ENCODE peak calls at places on chromosomes 16 and 17, in eight cellular contexts. O, R, T, L, K, S, D and A are unnamed samples.

GRCh38 chr16:57061084-57061905 is 31.1 kb upstream of the CPNE2 start:
- DNase-seq in R (peak), O (peak), K (peak), D (no peak), T (peak), S (peak), L (no peak), A (no peak)

GRCh38 chr16:8568231-8568617 is 22.1 kb downstream of the TMEM114 start:
- DNase-seq in T (no peak), R (no peak), S (no peak), K (no peak), L (no peak), D (peak), O (no peak), A (no peak)

GRCh38 chr16:13866073-13866472 is 53.9 kb upstream of the ERCC4 start:
- DNase-seq in O (peak), T (peak), L (peak), K (peak), R (peak), D (peak), S (peak), A (no peak)

GRCh38 chr17:82318169-82318498 is 726 bp upstream of the CD7 start:
- DNase-seq in O (no peak), K (no peak), S (no peak), T (no peak), L (no peak), R (no peak), D (no peak), A (no peak)

GRCh38 chr17:47990962-47991731 is 20.2 kb downstream of the CDK5RAP3 start:
- DNase-seq in R (no peak), T (no peak), D (no peak), L (no peak), S (no peak), O (no peak), K (no peak), A (no peak)

GRCh38 chr16:72878301-72879269 is 169.3 kb downstream of the ZFHX3 start:
- DNase-seq in L (no peak), O (peak), T (no peak), S (no peak), R (no peak), D (no peak), K (no peak), A (no peak)

GRCh38 chr17:16199093-16199492 is 16.2 kb downstream of the NCOR1 start:
- DNase-seq in R (no peak), D (peak), S (no peak), O (peak), K (peak), L (no peak), T (no peak), A (no peak)

GRCh38 chr17:36144014-36144413 is 32.4 kb downstream of the TBC1D3B start:
- DNase-seq in R (no peak), O (no peak), L (no peak), T (no peak), S (no peak), K (no peak), D (no peak), A (no peak)

GRCh38 chr16:87895641-87896141 is 26.4 kb upstream of the SLC7A5 start:
- DNase-seq in D (peak), L (peak), R (no peak), T (no peak), K (no peak), S (no peak), O (peak), A (no peak)

GRCh38 chr17:52158450-52159042 is at the start of gene CA10:
- DNase-seq in T (no peak), O (no peak), D (no peak), S (no peak), K (no peak), R (no peak), L (no peak), A (no peak)

GRCh38 chr17:66367112-66367511 is 64.7 kb downstream of the PRKCA start:
- DNase-seq in R (peak), K (no peak), T (no peak), O (no peak), S (no peak), D (no peak), L (no peak), A (no peak)

GRCh38 chr17:59353936-59354755 is 22.7 kb downstream of the YPEL2 start:
- DNase-seq in O (no peak), D (no peak), R (no peak), S (no peak), L (no peak), T (no peak), K (no peak), A (no peak)

GRCh38 chr16:81523387-81524115 is 78.9 kb downstream of the CMIP start:
- DNase-seq in T (no peak), L (no peak), D (no peak), O (peak), K (no peak), R (no peak), S (peak), A (no peak)

GRCh38 chr16:73217654-73218053 is 169.7 kb upstream of the ZFHX3 start:
- DNase-seq in T (no peak), D (no peak), O (no peak), L (no peak), R (peak), K (no peak), S (no peak), A (no peak)

GRCh38 chr17:13698832-13699231 is 97.1 kb upstream of the HS3ST3A1 start:
- DNase-seq in S (no peak), K (no peak), T (no peak), L (no peak), D (no peak), O (no peak), R (no peak), A (no peak)

GRCh38 chr17:76137351-76138233 is 3.5 kb downstream of the FOXJ1 start:
- DNase-seq in R (no peak), S (no peak), T (no peak), K (no peak), D (no peak), O (no peak), L (no peak), A (no peak)

GRCh38 chr16:1379054-1379862 is 27.5 kb downstream of the GNPTG start:
- DNase-seq in T (peak), K (peak), O (peak), L (peak), R (peak), D (no peak), S (peak), A (no peak)

GRCh38 chr17:55323518-55324295 is 58.9 kb downstream of the HLF start:
- DNase-seq in S (no peak), O (no peak), R (no peak), D (no peak), K (no peak), L (no peak), T (no peak), A (no peak)

GRCh38 chr17:57523926-57524634 is 221.0 kb downstream of the CCDC182 start:
- DNase-seq in S (peak), D (no peak), T (no peak), K (peak), O (peak), R (peak), L (no peak), A (no peak)

GRCh38 chr16:19840524-19841110 is 44.0 kb downstream of the GPRC5B start:
- DNase-seq in S (no peak), K (peak), L (no peak), D (no peak), R (no peak), T (no peak), O (no peak), A (no peak)

GRCh38 chr16:86373502-86373901 is 136.8 kb upstream of the FOXF1 start:
- DNase-seq in D (no peak), S (no peak), L (no peak), K (no peak), O (no peak), T (no peak), R (no peak), A (no peak)

GRCh38 chr16:11372924-11373306 is 27.7 kb downstream of the RMI2 start:
- DNase-seq in K (no peak), S (no peak), O (no peak), D (no peak), R (peak), L (no peak), T (no peak), A (no peak)

GRCh38 chr17:61837175-61838051 is 25.9 kb downstream of the BRIP1 start:
- DNase-seq in R (peak), O (peak), T (peak), L (no peak), D (peak), S (peak), K (peak), A (peak)

GRCh38 chr16:87422106-87422505 is 30.0 kb downstream of the MAP1LC3B start:
- DNase-seq in D (no peak), R (no peak), K (no peak), L (no peak), O (no peak), S (no peak), T (no peak), A (no peak)

GRCh38 chr17:12571606-12572005 is 94.1 kb upstream of the MYOCD start:
- DNase-seq in L (no peak), K (no peak), T (no peak), D (no peak), S (no peak), O (peak), R (no peak), A (no peak)

GRCh38 chr16:82681592-82681991 is 54.8 kb downstream of the CDH13 start:
- DNase-seq in D (no peak), L (no peak), T (no peak), R (no peak), O (peak), S (no peak), K (no peak), A (no peak)

GRCh38 chr16:13940397-13940933 is 20.5 kb downstream of the ERCC4 start:
- DNase-seq in S (no peak), K (no peak), O (no peak), D (no peak), L (no peak), T (no peak), R (no peak), A (no peak)

GRCh38 chr16:894841-895240 is 75.9 kb downstream of the LMF1 start:
- DNase-seq in K (no peak), S (no peak), D (no peak), O (no peak), L (no peak), R (no peak), T (no peak), A (no peak)

GRCh38 chr16:35651841-35652240 is 2192.4 kb downstream of the TP53TG3F start:
- DNase-seq in L (no peak), R (no peak), S (no peak), K (no peak), D (no peak), T (no peak), O (no peak), A (no peak)

GRCh38 chr17:11130367-11130766 is 110.6 kb upstream of the SHISA6 start:
- DNase-seq in T (no peak), S (no peak), L (no peak), R (no peak), O (no peak), D (no peak), K (no peak), A (no peak)